ENCODE peak calls at places on chromosome 3, in four cellular contexts. H, K, Q and R are unnamed samples. For H3K27me3, the result is how much of the 10 kb centered on the place peaks cover.

GRCh38 chr3:151393961-151394360 is 9.4 kb upstream of the P2RY12 start:
- DNase-seq in Q (no peak), H (no peak), K (no peak), R (no peak)

GRCh38 chr3:114904633-114905032 is 242.5 kb downstream of the ZBTB20 start:
- DNase-seq in Q (no peak), H (no peak), K (no peak), R (no peak)

GRCh38 chr3:81554805-81555204 is 206.6 kb downstream of the GBE1 start:
- DNase-seq in Q (no peak), K (no peak), H (no peak), R (no peak)

GRCh38 chr3:135887220-135887619 is 78.3 kb upstream of the PPP2R3A start:
- DNase-seq in Q (no peak), K (no peak), H (no peak), R (no peak)

GRCh38 chr3:100107227-100107626 is 7.1 kb downstream of the FILIP1L start:
- DNase-seq in K (no peak), H (no peak), Q (no peak), R (no peak)

GRCh38 chr3:17841190-17841828 is 98.9 kb upstream of the TBC1D5 start:
- DNase-seq in H (peak), Q (peak), K (peak), R (peak)

GRCh38 chr3:186492594-186492993 is 51.6 kb downstream of the CRYGS start:
- DNase-seq in Q (no peak), H (peak), K (no peak), R (no peak)

GRCh38 chr3:48826451-48826850 is 21.2 kb downstream of the PRKAR2A start:
- DNase-seq in Q (no peak), K (no peak), H (no peak), R (no peak)

GRCh38 chr3:183315739-183316138 is 62.7 kb downstream of the B3GNT5 start:
- DNase-seq in H (peak), Q (no peak), K (no peak), R (no peak)

GRCh38 chr3:153355559-153355958 is 193.5 kb downstream of the RAP2B start:
- DNase-seq in H (no peak), Q (no peak), K (no peak), R (no peak)

GRCh38 chr3:69830147-69830546 is 90.9 kb downstream of the MITF start:
- DNase-seq in Q (no peak), H (no peak), K (no peak), R (no peak)

GRCh38 chr3:177968891-177969290 is 567.3 kb upstream of the KCNMB2 start:
- DNase-seq in H (no peak), K (no peak), Q (no peak), R (no peak)

DNA sequence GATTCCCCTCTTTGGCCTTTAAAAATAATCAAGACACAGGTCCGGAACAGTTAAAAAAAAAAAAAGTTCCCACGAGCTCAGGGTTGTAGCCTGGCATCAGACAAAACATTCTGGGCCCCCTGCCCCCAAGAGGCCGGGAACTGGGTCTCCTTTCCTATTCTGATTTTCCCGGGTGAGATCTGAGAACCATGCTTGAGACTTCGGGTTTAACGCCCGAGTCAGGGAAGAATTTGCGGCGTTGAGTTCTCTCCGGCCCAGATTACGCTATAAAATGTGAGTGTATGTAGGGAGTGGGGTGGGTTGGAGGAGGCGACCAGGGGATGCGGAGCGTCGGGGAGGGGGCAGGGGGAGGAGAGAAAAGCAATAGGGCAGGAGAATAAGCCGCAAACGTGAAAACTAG is 2.6 kb downstream of the ZIC1 start:
- DNase-seq in K (no peak), Q (no peak), H (no peak), R (peak)
- H3K27me3 ChIP-seq in K (half or more), Q (under half), H (half or more), R (half or more)

GRCh38 chr3:60788185-60788584 is 463.1 kb downstream of the FHIT start:
- DNase-seq in K (no peak), Q (no peak), H (no peak), R (no peak)
- H3K4me3 ChIP-seq in K (no peak), Q (no peak), H (no peak), R (no peak)

DNA sequence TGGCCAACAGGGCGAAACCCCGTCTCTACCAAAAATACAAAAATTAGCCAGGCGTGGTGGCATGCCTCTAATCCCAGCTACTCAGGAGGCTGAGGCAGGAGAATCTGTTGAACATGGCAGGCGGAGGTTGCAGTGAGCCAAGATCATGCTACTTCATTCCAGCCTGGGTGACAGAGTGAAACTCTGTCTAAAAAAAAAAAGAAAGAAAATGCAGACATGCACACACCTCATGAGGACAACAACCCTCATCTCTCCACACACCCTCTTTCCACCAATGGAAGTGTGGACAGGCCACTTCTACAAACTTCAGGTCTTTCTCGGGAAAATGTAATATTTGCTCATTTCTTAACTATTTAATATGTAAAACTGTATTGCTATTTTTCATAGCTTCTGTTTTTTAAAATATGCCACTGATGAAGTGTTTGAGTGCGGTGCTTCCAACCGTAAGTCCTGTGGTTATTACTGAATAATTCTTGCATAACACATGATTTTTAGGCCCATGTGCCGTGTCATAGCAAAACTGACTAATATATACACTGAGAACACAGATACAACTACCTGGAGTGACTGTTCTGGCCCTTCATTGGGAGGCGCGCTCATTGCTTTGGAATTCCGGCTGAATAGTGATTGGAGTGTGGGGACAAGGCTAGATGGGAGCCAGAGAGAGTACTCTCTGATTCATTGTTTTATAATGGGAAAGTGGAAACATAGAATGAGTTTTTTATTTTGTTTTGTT is 23.1 kb downstream of the LRRC31 start:
- DNase-seq in K (no peak), H (no peak), Q (no peak), R (no peak)
- H3K27me3 ChIP-seq in K (under half), H (under half), Q (under half), R (under half)

GRCh38 chr3:68163054-68163453 is 508.6 kb upstream of the SUCLG2 start:
- DNase-seq in H (no peak), K (no peak), Q (no peak), R (no peak)
- H3K4me3 ChIP-seq in H (no peak), K (no peak), Q (no peak), R (no peak)

DNA sequence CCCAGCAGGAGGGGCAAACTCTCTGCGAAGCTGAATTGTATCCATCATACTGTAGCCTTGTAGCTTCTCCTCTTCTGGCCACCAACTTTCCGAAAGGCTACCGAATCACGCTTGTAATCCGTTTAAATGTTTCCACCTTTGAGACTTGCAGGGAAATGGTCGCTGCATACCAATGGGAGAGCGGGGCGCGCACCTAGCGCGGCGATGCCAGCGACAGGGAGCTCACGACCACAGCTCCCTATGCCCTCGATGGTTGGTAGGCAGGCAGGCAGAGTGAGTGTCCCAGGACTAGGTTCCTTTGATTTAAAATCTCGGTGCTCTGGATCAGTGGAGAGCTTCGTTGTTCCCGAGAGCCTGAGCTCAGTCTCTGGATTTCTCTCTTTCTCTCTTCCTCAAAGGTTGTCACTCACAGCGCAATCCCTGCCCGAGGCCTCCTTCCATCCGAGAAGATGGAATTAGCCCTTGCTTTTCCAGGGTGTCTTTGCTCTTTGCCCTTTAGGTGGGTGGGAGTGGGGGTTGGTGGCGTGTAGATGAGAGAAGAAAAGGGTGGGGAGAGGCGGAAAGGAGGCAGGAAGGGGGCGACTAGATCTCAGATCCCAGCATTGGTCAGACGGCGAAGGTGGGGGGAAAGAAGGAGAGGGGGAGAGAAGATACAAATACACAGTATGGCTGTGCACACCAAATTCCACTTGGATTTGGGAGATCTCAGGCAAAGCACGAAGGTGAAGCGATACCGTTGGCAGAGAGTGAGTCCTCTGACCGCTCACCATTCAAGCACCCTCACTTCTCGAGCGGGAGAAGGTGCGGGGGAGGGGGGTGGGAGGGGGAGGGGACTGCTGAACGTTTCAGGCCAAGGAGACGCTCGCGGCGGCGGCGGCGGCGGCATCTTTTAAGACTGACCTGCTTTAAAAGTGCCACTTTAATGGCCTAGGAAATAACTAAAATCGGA is at the start of gene SLITRK3:
- DNase-seq in H (peak), Q (no peak), K (no peak), R (peak)
- H3K27me3 ChIP-seq in H (half or more), Q (under half), K (half or more), R (half or more)